ENCODE peak calls at places on chromosomes 3 and 15, in nine cellular contexts. Q is AG09319; C is ascending aorta; J is CD4-positive, alpha-beta T cell; P is heart left ventricle; X is cardiac muscle cell; A is glutamatergic neuron; U is breast epithelium; S is Peyer's patch. F is an unnamed sample.
A peak's percentile ranks its signal among the peaks of the same experiment; 100 is the strongest.

GRCh38 chr15:89167267-89168176 is 53.9 kb downstream of the RLBP1 start:
- DNase-seq in X (peak; percentile 53), P (peak; percentile 53), S (no peak), A (no peak), U (no peak), J (no peak), Q (no peak), C (peak; percentile 59), F (no peak)

GRCh38 chr15:58587481-58587880 is 155.7 kb downstream of the LIPC start:
- DNase-seq in U (no peak), S (no peak), C (no peak), J (no peak), P (no peak), Q (no peak), A (no peak), X (no peak), F (no peak)

GRCh38 chr15:57091626-57092025 is 173.2 kb downstream of the TCF12 start:
- DNase-seq in U (no peak), A (no peak), S (no peak), Q (no peak), J (no peak), C (no peak), X (no peak), P (no peak), F (no peak)

GRCh38 chr15:52657338-52657737 is 21.9 kb downstream of the ATOSA start:
- DNase-seq in J (no peak), X (peak; percentile 66), C (no peak), P (no peak), U (no peak), Q (no peak), A (no peak), S (no peak), F (no peak)

GRCh38 chr15:92451225-92451825 is 57.6 kb downstream of the ST8SIA2 start:
- DNase-seq in P (no peak), C (no peak), J (no peak), S (no peak), A (no peak), Q (no peak), U (no peak), X (no peak), F (no peak)

GRCh38 chr3:97872209-97873042 is 50.6 kb downstream of the CRYBG3 start:
- DNase-seq in Q (peak; percentile 60), U (no peak), P (no peak), S (no peak), X (peak; percentile 91), C (no peak), A (no peak), J (peak; percentile 1), F (no peak)

GRCh38 chr3:171876651-171877272 is 33.6 kb downstream of the TMEM212 start:
- DNase-seq in S (no peak), J (no peak), C (no peak), Q (peak; percentile 81), U (no peak), X (peak; percentile 97), A (no peak), P (no peak), F (no peak)

GRCh38 chr3:134311265-134311664 is 60.6 kb upstream of the RYK start:
- DNase-seq in P (no peak), A (no peak), J (no peak), Q (no peak), U (no peak), S (no peak), C (no peak), X (no peak), F (no peak)

GRCh38 chr3:128263946-128264345 is 110.7 kb downstream of the EEFSEC start:
- DNase-seq in S (no peak), X (peak; percentile 9), C (no peak), Q (no peak), A (no peak), P (no peak), U (no peak), J (no peak), F (no peak)

GRCh38 chr15:66573719-66574641 is 8.2 kb upstream of the LCTL start:
- DNase-seq in C (no peak), P (no peak), X (peak; percentile 68), S (no peak), A (no peak), U (no peak), Q (peak; percentile 88), J (no peak), F (no peak)

GRCh38 chr3:72839057-72839456 is 9.2 kb downstream of the SHQ1 start:
- DNase-seq in J (no peak), X (no peak), A (no peak), C (no peak), S (no peak), P (no peak), Q (no peak), U (no peak), F (no peak)

GRCh38 chr3:72836409-72836808 is 11.8 kb downstream of the SHQ1 start:
- DNase-seq in U (no peak), S (no peak), J (no peak), Q (no peak), A (no peak), C (no peak), P (no peak), X (no peak), F (no peak)

DNA sequence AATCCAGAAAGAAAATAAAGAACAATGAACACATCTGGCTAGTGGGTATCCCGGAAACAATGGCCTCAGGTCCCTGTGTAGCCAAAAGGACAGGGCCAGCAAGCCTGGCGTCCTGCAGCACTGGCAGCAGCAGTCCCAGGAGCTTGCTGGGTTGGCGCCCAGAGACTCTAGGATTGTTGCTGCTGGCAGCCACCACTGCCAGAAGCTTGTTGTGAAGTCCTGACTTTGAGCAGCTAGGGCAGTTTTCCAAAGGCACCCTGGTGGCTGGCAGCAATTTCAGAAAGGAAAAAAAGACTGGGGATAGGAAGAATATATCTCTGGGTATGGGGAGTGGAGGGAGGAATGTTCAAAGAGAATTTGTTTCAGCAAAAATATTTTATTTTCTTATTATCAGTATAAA is 11.3 kb downstream of the SHQ1 start:
- DNase-seq in J (no peak), C (no peak), Q (no peak), P (peak; percentile 91), X (no peak), U (peak; percentile 58), A (no peak), S (no peak), F (no peak)
- TF ChIP-seq CTCF in J (no peak), C (no peak), Q (no peak), P (no peak), X (no peak), U (peak; percentile 18), A (no peak), S (no peak), F (no peak)

GRCh38 chr3:114646521-114646920 is 352.7 kb downstream of the TIGIT start:
- DNase-seq in P (no peak), X (no peak), U (no peak), A (no peak), Q (no peak), J (no peak), C (no peak), S (no peak), F (no peak)

GRCh38 chr3:114643342-114643741 is 349.5 kb downstream of the TIGIT start:
- DNase-seq in P (no peak), A (no peak), X (no peak), J (no peak), Q (no peak), U (no peak), S (no peak), C (no peak), F (no peak)

GRCh38 chr3:114644372-114644771 is 350.5 kb downstream of the TIGIT start:
- DNase-seq in P (no peak), Q (no peak), A (no peak), X (no peak), U (no peak), J (no peak), S (no peak), C (no peak), F (no peak)

GRCh38 chr3:114649331-114649730 is 355.5 kb downstream of the TIGIT start:
- DNase-seq in U (no peak), S (no peak), Q (no peak), X (no peak), C (no peak), J (no peak), P (no peak), A (no peak), F (no peak)

DNA sequence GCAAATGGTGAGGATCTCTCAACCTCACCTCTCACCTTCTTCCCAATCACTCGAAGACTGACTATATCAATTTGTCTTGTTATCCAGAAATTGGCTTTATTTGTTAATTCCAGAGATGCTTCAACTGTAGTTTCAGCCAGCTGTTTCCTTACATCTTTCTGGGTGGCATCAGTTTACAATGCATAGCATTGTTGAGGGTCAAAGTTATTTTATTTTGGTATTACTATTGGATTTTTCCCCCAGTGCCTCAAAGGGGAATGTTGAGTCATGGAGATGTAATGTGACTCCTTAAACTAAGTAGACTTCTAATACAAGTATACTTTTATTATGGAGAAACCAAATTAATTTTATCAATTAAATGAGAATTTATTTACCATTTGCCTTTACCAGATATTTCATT is 351.6 kb downstream of the TIGIT start:
- DNase-seq in X (no peak), A (no peak), J (no peak), U (no peak), Q (no peak), P (no peak), S (no peak), C (no peak), F (no peak)
- TF ChIP-seq CTCF in X (no peak), A (no peak), J (no peak), U (no peak), Q (no peak), P (no peak), S (no peak), C (no peak), F (no peak)

GRCh38 chr3:63914312-63914711 is 2.1 kb upstream of the SCAANT1 start:
- DNase-seq in C (no peak), S (no peak), J (no peak), U (no peak), X (peak; percentile 78), Q (no peak), A (no peak), P (no peak), F (no peak)

GRCh38 chr3:63912768-63913588 is 795 bp upstream of the SCAANT1 start:
- DNase-seq in J (peak; percentile 19), U (peak; percentile 67), C (peak; percentile 25), X (peak; percentile 70), Q (no peak), A (peak; percentile 39), P (peak; percentile 64), S (peak; percentile 87), F (peak; percentile 31)

GRCh38 chr3:63910873-63911272 is 1.3 kb downstream of the SCAANT1 start:
- DNase-seq in P (no peak), J (no peak), S (no peak), A (no peak), U (no peak), Q (no peak), C (no peak), X (no peak), F (no peak)

GRCh38 chr3:63911395-63911900 is 735 bp downstream of the SCAANT1 start:
- DNase-seq in C (no peak), U (no peak), X (peak; percentile 4), A (no peak), S (no peak), Q (no peak), P (no peak), J (no peak), F (no peak)

GRCh38 chr3:63911901-63912767 is at the start of gene SCAANT1:
- DNase-seq in X (peak; percentile 95), U (peak; percentile 85), P (peak; percentile 96), S (peak; percentile 94), C (peak; percentile 53), J (peak; percentile 76), A (peak; percentile 82), Q (peak; percentile 75), F (peak; percentile 81)
- TF ChIP-seq CTCF in X (no peak), U (peak; percentile 39), P (no peak), S (peak; percentile 34), C (peak; percentile 35), J (no peak), A (peak; percentile 19), Q (no peak), F (no peak)

GRCh38 chr3:169668957-169669681 is 5.6 kb upstream of the MECOM start:
- DNase-seq in Q (no peak), J (no peak), U (no peak), A (peak; percentile 86), P (peak; percentile 78), C (no peak), S (peak; percentile 73), X (peak; percentile 82), F (peak; percentile 88)
- TF ChIP-seq CTCF in Q (peak; percentile 76), J (no peak), U (peak; percentile 38), A (peak; percentile 53), P (peak; percentile 78), C (peak; percentile 82), S (peak; percentile 71), X (peak; percentile 87), F (peak; percentile 50)

F was measured in endothelial cell.